ENCODE peak calls at places on chromosomes 6 and 20, in ten cellular contexts. One of them, this sample, is unnamed.

GRCh38 chr20:52820641-52821292 is 151.4 kb upstream of the TSHZ2 start:
- DNase-seq in right atrium auricular region: no peak
- DNase-seq in lower lobe of right lung: no peak
- DNase-seq in bronchial epithelial cell: no peak
- DNase-seq in mucosa of descending colon: no peak
- DNase-seq in cardiac fibroblast: no peak
- DNase-seq in transverse colon: no peak
- DNase-seq in left ventricle myocardium inferior: no peak
- DNase-seq in cardiac muscle cell: no peak
- DNase-seq in A549: no peak
- DNase-seq in this sample: no peak

GRCh38 chr6:148021135-148021534 is 321.5 kb upstream of the SASH1 start:
- DNase-seq in right atrium auricular region: no peak
- DNase-seq in lower lobe of right lung: no peak
- DNase-seq in bronchial epithelial cell: no peak
- DNase-seq in mucosa of descending colon: no peak
- DNase-seq in cardiac fibroblast: peak; percentile 1
- DNase-seq in transverse colon: no peak
- DNase-seq in left ventricle myocardium inferior: no peak
- DNase-seq in cardiac muscle cell: no peak
- DNase-seq in A549: no peak
- DNase-seq in this sample: no peak

GRCh38 chr6:107585815-107586435 is 96.0 kb downstream of the SOBP start:
- DNase-seq in right atrium auricular region: no peak
- DNase-seq in lower lobe of right lung: no peak
- DNase-seq in bronchial epithelial cell: no peak
- DNase-seq in mucosa of descending colon: no peak
- DNase-seq in cardiac fibroblast: no peak
- DNase-seq in transverse colon: no peak
- DNase-seq in left ventricle myocardium inferior: no peak
- DNase-seq in cardiac muscle cell: peak; percentile 22
- DNase-seq in A549: no peak
- DNase-seq in this sample: no peak

GRCh38 chr6:30828027-30828962 is 56.0 kb upstream of the DDR1 start:
- DNase-seq in right atrium auricular region: peak; percentile 96
- DNase-seq in lower lobe of right lung: peak; percentile 84
- DNase-seq in bronchial epithelial cell: peak; percentile 92
- DNase-seq in mucosa of descending colon: peak; percentile 95
- DNase-seq in cardiac fibroblast: peak; percentile 95
- DNase-seq in transverse colon: peak; percentile 94
- DNase-seq in left ventricle myocardium inferior: peak; percentile 87
- DNase-seq in cardiac muscle cell: peak; percentile 87
- DNase-seq in A549: peak; percentile 84
- DNase-seq in this sample: peak; percentile 62

GRCh38 chr6:121791396-121792315 is 356.2 kb downstream of the GJA1 start:
- DNase-seq in right atrium auricular region: no peak
- DNase-seq in lower lobe of right lung: no peak
- DNase-seq in bronchial epithelial cell: no peak
- DNase-seq in mucosa of descending colon: no peak
- DNase-seq in cardiac fibroblast: peak; percentile 83
- DNase-seq in transverse colon: no peak
- DNase-seq in left ventricle myocardium inferior: no peak
- DNase-seq in cardiac muscle cell: no peak
- DNase-seq in A549: peak; percentile 4
- DNase-seq in this sample: no peak

GRCh38 chr6:111154981-111155380 is 67.7 kb downstream of the SLC16A10 start:
- DNase-seq in right atrium auricular region: no peak
- DNase-seq in lower lobe of right lung: no peak
- DNase-seq in bronchial epithelial cell: peak; percentile 18
- DNase-seq in mucosa of descending colon: no peak
- DNase-seq in cardiac fibroblast: no peak
- DNase-seq in transverse colon: no peak
- DNase-seq in left ventricle myocardium inferior: no peak
- DNase-seq in cardiac muscle cell: no peak
- DNase-seq in A549: no peak
- DNase-seq in this sample: no peak

GRCh38 chr6:143232849-143233248 is 172.2 kb downstream of the AIG1 start:
- DNase-seq in right atrium auricular region: no peak
- DNase-seq in lower lobe of right lung: peak; percentile 50
- DNase-seq in bronchial epithelial cell: peak; percentile 44
- DNase-seq in mucosa of descending colon: peak; percentile 56
- DNase-seq in cardiac fibroblast: peak; percentile 31
- DNase-seq in transverse colon: peak; percentile 10
- DNase-seq in left ventricle myocardium inferior: no peak
- DNase-seq in cardiac muscle cell: peak; percentile 43
- DNase-seq in A549: peak; percentile 50
- DNase-seq in this sample: peak; percentile 32

GRCh38 chr6:15329154-15329781 is 83.4 kb downstream of the JARID2 start:
- DNase-seq in right atrium auricular region: no peak
- DNase-seq in lower lobe of right lung: no peak
- DNase-seq in bronchial epithelial cell: peak; percentile 81
- DNase-seq in mucosa of descending colon: no peak
- DNase-seq in cardiac fibroblast: peak; percentile 87
- DNase-seq in transverse colon: no peak
- DNase-seq in left ventricle myocardium inferior: no peak
- DNase-seq in cardiac muscle cell: no peak
- DNase-seq in A549: no peak
- DNase-seq in this sample: no peak

GRCh38 chr20:62550087-62550565 is 74.3 kb upstream of the GATA5 start:
- DNase-seq in right atrium auricular region: peak; percentile 75
- DNase-seq in lower lobe of right lung: no peak
- DNase-seq in bronchial epithelial cell: no peak
- DNase-seq in mucosa of descending colon: peak; percentile 12
- DNase-seq in cardiac fibroblast: no peak
- DNase-seq in transverse colon: no peak
- DNase-seq in left ventricle myocardium inferior: peak; percentile 87
- DNase-seq in cardiac muscle cell: peak; percentile 94
- DNase-seq in A549: peak; percentile 20
- DNase-seq in this sample: no peak

GRCh38 chr6:42901538-42901957 is 14.3 kb upstream of the PTCRA start:
- DNase-seq in right atrium auricular region: peak; percentile 86
- DNase-seq in lower lobe of right lung: peak; percentile 83
- DNase-seq in bronchial epithelial cell: peak; percentile 80
- DNase-seq in mucosa of descending colon: peak; percentile 85
- DNase-seq in cardiac fibroblast: peak; percentile 88
- DNase-seq in transverse colon: peak; percentile 76
- DNase-seq in left ventricle myocardium inferior: peak; percentile 76
- DNase-seq in cardiac muscle cell: peak; percentile 92
- DNase-seq in A549: peak; percentile 78
- DNase-seq in this sample: peak; percentile 56
- TF ChIP-seq CTCF in right atrium auricular region: peak; percentile 74
- TF ChIP-seq CTCF in lower lobe of right lung: peak; percentile 91
- TF ChIP-seq CTCF in bronchial epithelial cell: peak; percentile 70
- TF ChIP-seq CTCF in mucosa of descending colon: peak; percentile 65
- TF ChIP-seq CTCF in cardiac fibroblast: peak; percentile 77
- TF ChIP-seq CTCF in transverse colon: peak; percentile 89
- TF ChIP-seq CTCF in left ventricle myocardium inferior: peak; percentile 95
- TF ChIP-seq CTCF in cardiac muscle cell: peak; percentile 77
- TF ChIP-seq CTCF in A549: peak; percentile 87
- TF ChIP-seq CTCF in this sample: peak; percentile 81

GRCh38 chr6:17705778-17706579 is 746 bp downstream of the NUP153 start:
- DNase-seq in right atrium auricular region: no peak
- DNase-seq in lower lobe of right lung: peak; percentile 78
- DNase-seq in bronchial epithelial cell: peak; percentile 51
- DNase-seq in mucosa of descending colon: peak; percentile 66
- DNase-seq in cardiac fibroblast: peak; percentile 61
- DNase-seq in transverse colon: peak; percentile 75
- DNase-seq in left ventricle myocardium inferior: peak; percentile 50
- DNase-seq in cardiac muscle cell: peak; percentile 66
- DNase-seq in A549: peak; percentile 78
- DNase-seq in this sample: peak; percentile 87
- TF ChIP-seq CTCF in right atrium auricular region: no peak
- TF ChIP-seq CTCF in lower lobe of right lung: no peak
- TF ChIP-seq CTCF in bronchial epithelial cell: peak; percentile 19
- TF ChIP-seq CTCF in mucosa of descending colon: no peak
- TF ChIP-seq CTCF in cardiac fibroblast: no peak
- TF ChIP-seq CTCF in transverse colon: no peak
- TF ChIP-seq CTCF in left ventricle myocardium inferior: peak; percentile 26
- TF ChIP-seq CTCF in cardiac muscle cell: no peak
- TF ChIP-seq CTCF in A549: no peak
- TF ChIP-seq CTCF in this sample: peak; percentile 27

DNA sequence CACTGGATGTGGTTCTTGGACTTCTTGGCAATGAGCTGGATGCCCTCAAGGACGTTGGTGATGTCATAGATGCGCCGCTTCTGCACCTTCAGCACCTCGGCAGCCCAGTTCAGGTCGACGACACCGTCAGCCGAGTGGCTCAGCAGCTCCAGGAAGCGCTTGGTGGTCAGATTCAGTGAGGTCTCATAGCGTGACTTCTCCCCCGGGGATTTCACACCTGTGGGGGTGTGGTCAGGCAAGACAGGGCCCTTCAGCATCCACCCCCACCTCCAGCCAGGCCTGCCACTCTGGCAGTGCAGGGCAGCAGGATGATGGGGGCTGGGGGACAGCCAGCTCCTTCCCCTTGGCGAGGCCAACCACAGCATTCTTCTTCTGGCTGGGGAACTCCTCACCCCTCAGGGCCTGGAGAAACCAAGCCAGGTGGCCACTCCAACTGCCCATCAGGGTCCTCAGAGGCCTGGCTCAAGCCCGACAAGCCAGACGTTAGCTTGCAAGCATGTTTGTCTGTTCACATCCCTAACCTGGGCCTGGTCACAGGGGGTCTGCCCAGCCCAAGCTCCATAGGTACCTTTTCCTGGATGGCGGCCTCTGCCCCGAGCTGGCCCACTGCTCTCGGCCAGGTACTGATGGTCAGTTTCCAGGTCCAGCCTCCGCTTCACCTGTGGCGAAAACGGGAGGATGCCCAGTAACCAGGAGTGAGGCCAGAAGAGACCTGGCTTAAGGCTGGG is 5.7 kb upstream of the NECAB3 start:
- DNase-seq in right atrium auricular region: no peak
- DNase-seq in lower lobe of right lung: no peak
- DNase-seq in bronchial epithelial cell: no peak
- DNase-seq in mucosa of descending colon: no peak
- DNase-seq in cardiac fibroblast: no peak
- DNase-seq in transverse colon: no peak
- DNase-seq in left ventricle myocardium inferior: no peak
- DNase-seq in cardiac muscle cell: no peak
- DNase-seq in A549: no peak
- DNase-seq in this sample: peak; percentile 78
- TF ChIP-seq CTCF in right atrium auricular region: no peak
- TF ChIP-seq CTCF in lower lobe of right lung: no peak
- TF ChIP-seq CTCF in bronchial epithelial cell: no peak
- TF ChIP-seq CTCF in mucosa of descending colon: no peak
- TF ChIP-seq CTCF in cardiac fibroblast: no peak
- TF ChIP-seq CTCF in transverse colon: no peak
- TF ChIP-seq CTCF in left ventricle myocardium inferior: no peak
- TF ChIP-seq CTCF in cardiac muscle cell: no peak
- TF ChIP-seq CTCF in A549: no peak
- TF ChIP-seq CTCF in this sample: no peak

GRCh38 chr6:32070814-32071466 is 32.7 kb downstream of the CYP21A2 start:
- DNase-seq in right atrium auricular region: peak; percentile 84
- DNase-seq in lower lobe of right lung: no peak
- DNase-seq in bronchial epithelial cell: no peak
- DNase-seq in mucosa of descending colon: peak; percentile 15
- DNase-seq in cardiac fibroblast: peak; percentile 25
- DNase-seq in transverse colon: no peak
- DNase-seq in left ventricle myocardium inferior: peak; percentile 81
- DNase-seq in cardiac muscle cell: no peak
- DNase-seq in A549: no peak
- DNase-seq in this sample: no peak
- TF ChIP-seq CTCF in right atrium auricular region: no peak
- TF ChIP-seq CTCF in lower lobe of right lung: no peak
- TF ChIP-seq CTCF in bronchial epithelial cell: no peak
- TF ChIP-seq CTCF in mucosa of descending colon: no peak
- TF ChIP-seq CTCF in cardiac fibroblast: no peak
- TF ChIP-seq CTCF in transverse colon: no peak
- TF ChIP-seq CTCF in left ventricle myocardium inferior: no peak
- TF ChIP-seq CTCF in cardiac muscle cell: no peak
- TF ChIP-seq CTCF in A549: no peak
- TF ChIP-seq CTCF in this sample: no peak

DNA sequence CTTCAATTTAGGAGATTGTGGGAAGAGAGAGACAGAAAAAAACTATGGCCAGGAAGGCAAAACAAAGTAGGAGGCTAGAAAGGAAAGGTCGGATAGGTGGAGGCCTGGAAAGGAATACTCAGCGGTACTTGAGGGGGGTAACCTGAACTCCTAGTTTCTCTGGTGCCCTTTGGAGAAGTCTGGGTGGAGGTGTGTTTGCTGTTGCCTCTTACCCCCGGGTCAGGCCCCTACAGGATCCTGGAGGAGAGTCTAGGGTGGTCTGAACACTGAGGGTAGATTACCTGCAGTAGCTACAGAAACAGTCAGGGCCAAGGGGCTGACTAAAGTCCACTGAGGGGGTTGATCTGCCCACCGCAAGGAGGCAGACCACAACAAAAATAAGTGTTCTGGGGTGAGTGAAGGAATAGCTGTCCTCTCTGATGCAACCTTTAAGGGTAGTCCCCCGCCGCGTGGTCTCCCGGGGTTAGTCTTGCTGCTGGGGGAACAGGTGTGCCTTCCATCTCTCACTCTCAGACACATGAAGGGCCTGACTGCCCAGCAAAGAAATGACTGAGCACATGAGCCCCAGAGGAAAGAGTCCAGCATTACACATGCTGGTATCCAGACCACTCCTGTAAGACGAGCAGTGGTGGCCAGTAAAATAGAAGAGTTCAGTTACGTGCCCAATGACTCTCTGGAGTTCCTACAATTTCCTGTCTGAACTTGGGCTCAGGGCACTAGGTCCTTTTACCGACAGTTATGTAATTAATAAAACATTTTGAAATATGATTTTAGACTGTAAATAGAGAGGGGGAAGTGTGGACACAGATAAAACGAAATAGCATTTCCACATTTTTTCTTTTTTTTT is 59.5 kb downstream of the MTHFD1L start:
- DNase-seq in right atrium auricular region: peak; percentile 70
- DNase-seq in lower lobe of right lung: no peak
- DNase-seq in bronchial epithelial cell: no peak
- DNase-seq in mucosa of descending colon: no peak
- DNase-seq in cardiac fibroblast: peak; percentile 72
- DNase-seq in transverse colon: no peak
- DNase-seq in left ventricle myocardium inferior: no peak
- DNase-seq in cardiac muscle cell: no peak
- DNase-seq in A549: peak; percentile 6
- DNase-seq in this sample: no peak
- TF ChIP-seq CTCF in right atrium auricular region: no peak
- TF ChIP-seq CTCF in lower lobe of right lung: no peak
- TF ChIP-seq CTCF in bronchial epithelial cell: no peak
- TF ChIP-seq CTCF in mucosa of descending colon: no peak
- TF ChIP-seq CTCF in cardiac fibroblast: no peak
- TF ChIP-seq CTCF in transverse colon: no peak
- TF ChIP-seq CTCF in left ventricle myocardium inferior: no peak
- TF ChIP-seq CTCF in cardiac muscle cell: no peak
- TF ChIP-seq CTCF in A549: no peak
- TF ChIP-seq CTCF in this sample: no peak

DNA sequence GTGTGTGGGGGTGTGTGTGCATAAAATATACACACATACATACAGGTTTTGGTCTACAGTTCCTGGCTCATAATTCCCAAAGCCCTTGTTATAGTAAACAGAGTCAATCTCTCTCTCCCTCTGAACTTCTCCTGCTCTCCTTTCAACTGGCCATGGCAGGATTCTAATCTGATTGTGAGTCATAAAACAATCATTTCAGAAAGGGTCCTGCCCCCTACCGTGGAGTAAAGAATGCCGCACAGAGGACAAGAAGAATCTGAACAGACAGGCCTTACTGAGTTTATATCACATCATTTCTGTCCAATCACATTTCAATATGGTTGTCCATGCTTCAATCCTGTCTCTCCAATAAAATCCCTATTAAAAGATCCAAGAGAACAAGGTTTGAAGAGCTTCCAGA is 416.9 kb downstream of the FRK start:
- DNase-seq in right atrium auricular region: no peak
- DNase-seq in lower lobe of right lung: no peak
- DNase-seq in bronchial epithelial cell: peak; percentile 3
- DNase-seq in mucosa of descending colon: no peak
- DNase-seq in cardiac fibroblast: peak; percentile 22
- DNase-seq in transverse colon: no peak
- DNase-seq in left ventricle myocardium inferior: no peak
- DNase-seq in cardiac muscle cell: no peak
- DNase-seq in A549: peak; percentile 19
- DNase-seq in this sample: no peak
- TF ChIP-seq CTCF in right atrium auricular region: no peak
- TF ChIP-seq CTCF in lower lobe of right lung: no peak
- TF ChIP-seq CTCF in bronchial epithelial cell: no peak
- TF ChIP-seq CTCF in mucosa of descending colon: no peak
- TF ChIP-seq CTCF in cardiac fibroblast: no peak
- TF ChIP-seq CTCF in transverse colon: no peak
- TF ChIP-seq CTCF in left ventricle myocardium inferior: no peak
- TF ChIP-seq CTCF in cardiac muscle cell: peak; percentile 38
- TF ChIP-seq CTCF in A549: no peak
- TF ChIP-seq CTCF in this sample: no peak